ENCODE peak calls at places on chromosomes 2 and 18, in nine cellular contexts. A is cerebellar cortex; W is substantia nigra; N is type B pancreatic cell; Y is kidney tubule cell; L is iris pigment epithelial cell; S is CD4-positive, CD25-positive, alpha-beta regulatory T cell; U is mucosa of gallbladder; V is activated CD4-positive, alpha-beta T cell treated with anti-CD3 and anti-CD28 coated beads, Interleukin-2, amount 50 U/mL, for 24 hours. I is an unnamed sample.

GRCh38 chr2:159516241-159516758 is 100.0 kb downstream of the BAZ2B start:
- DNase-seq in A (peak), W (no peak), N (no peak), Y (peak), L (peak), S (no peak), U (peak), V (no peak), I (peak)

GRCh38 chr2:67329951-67330350 is 67.2 kb upstream of the ETAA1 start:
- DNase-seq in A (no peak), W (no peak), N (no peak), Y (no peak), L (no peak), S (no peak), U (no peak), V (no peak), I (no peak)

GRCh38 chr2:207202645-207203044 is 36.9 kb upstream of the KLF7 start:
- DNase-seq in A (no peak), W (no peak), N (no peak), Y (peak), L (peak), S (no peak), U (peak), V (no peak), I (no peak)

GRCh38 chr18:70166668-70167067 is 38.8 kb downstream of the RTTN start:
- DNase-seq in A (no peak), W (no peak), N (no peak), Y (no peak), L (no peak), S (no peak), U (no peak), V (no peak), I (no peak)

GRCh38 chr2:70552501-70553333 is 909 bp downstream of the TGFA start:
- DNase-seq in A (peak), W (no peak), N (no peak), Y (peak), L (no peak), S (no peak), U (no peak), V (no peak), I (peak)

GRCh38 chr2:9174771-9175441 is 31.7 kb upstream of the ASAP2 start:
- DNase-seq in A (no peak), W (no peak), N (no peak), Y (peak), L (peak), S (no peak), U (no peak), V (no peak), I (no peak)

GRCh38 chr2:43313642-43314017 is 87.2 kb upstream of the ZFP36L2 start:
- DNase-seq in A (no peak), W (no peak), N (no peak), Y (no peak), L (no peak), S (no peak), U (no peak), V (no peak), I (no peak)

GRCh38 chr2:74399785-74400184 is 19.7 kb upstream of the DCTN1 start:
- DNase-seq in A (no peak), W (no peak), N (no peak), Y (peak), L (peak), S (no peak), U (no peak), V (no peak), I (peak)

GRCh38 chr2:221780281-221780688 is 208.2 kb upstream of the EPHA4 start:
- DNase-seq in A (no peak), W (no peak), N (no peak), Y (peak), L (peak), S (no peak), U (no peak), V (no peak), I (no peak)

GRCh38 chr2:174246944-174247381 is 1.4 kb downstream of the OLA1 start:
- DNase-seq in A (no peak), W (no peak), N (no peak), Y (no peak), L (no peak), S (no peak), U (no peak), V (no peak), I (no peak)

GRCh38 chr18:446941-447560 is 53.5 kb downstream of the COLEC12 start:
- DNase-seq in A (no peak), W (no peak), N (no peak), Y (no peak), L (peak), S (no peak), U (no peak), V (no peak), I (no peak)

GRCh38 chr18:57737661-57738060 is 65.5 kb downstream of the ATP8B1 start:
- DNase-seq in A (no peak), W (no peak), N (no peak), Y (peak), L (peak), S (no peak), U (peak), V (no peak), I (no peak)

GRCh38 chr2:79935771-79936657 is 368.5 kb downstream of the LRRTM1 start:
- DNase-seq in A (peak), W (peak), N (no peak), Y (peak), L (peak), S (no peak), U (peak), V (no peak), I (no peak)

GRCh38 chr2:143029141-143029540 is 100.1 kb upstream of the ARHGAP15 start:
- DNase-seq in A (no peak), W (no peak), N (no peak), Y (no peak), L (peak), S (no peak), U (no peak), V (no peak), I (no peak)

GRCh38 chr2:128260239-128261138 is 58.2 kb downstream of the HS6ST1 start:
- DNase-seq in A (no peak), W (peak), N (peak), Y (no peak), L (peak), S (no peak), U (peak), V (no peak), I (no peak)

GRCh38 chr2:39008663-39009062 is 112.2 kb downstream of the SOS1 start:
- DNase-seq in A (no peak), W (no peak), N (no peak), Y (no peak), L (peak), S (no peak), U (no peak), V (no peak), I (no peak)

GRCh38 chr18:72375628-72376027 is 168.5 kb downstream of the CBLN2 start:
- DNase-seq in A (no peak), W (no peak), N (no peak), Y (peak), L (peak), S (no peak), U (no peak), V (no peak), I (no peak)

GRCh38 chr2:207513577-207514257 is 16.0 kb upstream of the CREB1 start:
- DNase-seq in A (no peak), W (no peak), N (no peak), Y (peak), L (peak), S (no peak), U (no peak), V (no peak), I (no peak)

GRCh38 chr2:156329031-156329921 is 3.2 kb downstream of the NR4A2 start:
- DNase-seq in A (no peak), W (no peak), N (no peak), Y (no peak), L (no peak), S (no peak), U (no peak), V (no peak), I (peak)

GRCh38 chr2:207394812-207395534 is 134.8 kb upstream of the CREB1 start:
- DNase-seq in A (no peak), W (no peak), N (no peak), Y (peak), L (peak), S (no peak), U (no peak), V (peak), I (no peak)

GRCh38 chr18:36402765-36403396 is 105.4 kb downstream of the FHOD3 start:
- DNase-seq in A (no peak), W (no peak), N (no peak), Y (no peak), L (no peak), S (no peak), U (peak), V (no peak), I (no peak)

GRCh38 chr2:25473758-25474335 is 132.1 kb upstream of the DNMT3A start:
- DNase-seq in A (peak), W (peak), N (no peak), Y (peak), L (peak), S (no peak), U (no peak), V (no peak), I (no peak)

GRCh38 chr2:85436836-85437487 is 18.4 kb downstream of the SH2D6 start:
- DNase-seq in A (peak), W (no peak), N (no peak), Y (no peak), L (no peak), S (no peak), U (no peak), V (no peak), I (no peak)

GRCh38 chr18:63203497-63203896 is 116.1 kb downstream of the BCL2 start:
- DNase-seq in A (no peak), W (no peak), N (no peak), Y (no peak), L (no peak), S (no peak), U (no peak), V (no peak), I (no peak)

GRCh38 chr18:13810950-13811485 is 12.9 kb upstream of the MC5R start:
- DNase-seq in A (no peak), W (no peak), N (no peak), Y (peak), L (no peak), S (no peak), U (no peak), V (no peak), I (no peak)

I was measured in immature natural killer cell.